ENCODE peak calls at places on chromosomes 5 and 9, in eight cellular contexts. E, J, H, B, M, V, P and Z are unnamed samples.
A peak's percentile ranks its signal among the peaks of the same experiment; 100 is the strongest.

GRCh38 chr5:157285310-157286035 is 19.6 kb downstream of the CYFIP2 start:
- DNase-seq in B (no peak), M (no peak), J (no peak), P (no peak), E (no peak), V (no peak), H (no peak), Z (no peak)

GRCh38 chr5:174323878-174324281 is 278.4 kb downstream of the NSG2 start:
- DNase-seq in B (peak; percentile 45), H (peak; percentile 26), V (peak; percentile 60), E (peak; percentile 18), M (no peak), J (peak; percentile 14), P (no peak), Z (peak; percentile 17)

GRCh38 chr5:109482748-109483147 is 73.0 kb upstream of the PJA2 start:
- DNase-seq in H (no peak), M (no peak), V (no peak), B (no peak), J (no peak), E (no peak), P (no peak), Z (no peak)

GRCh38 chr5:18043344-18043743 is 409.1 kb downstream of the TAF11L14 start:
- DNase-seq in E (no peak), V (no peak), B (no peak), M (no peak), H (no peak), J (no peak), P (no peak), Z (no peak)

GRCh38 chr5:169430676-169431075 is 129.7 kb upstream of the SLIT3 start:
- DNase-seq in E (no peak), P (no peak), B (peak; percentile 29), H (no peak), M (no peak), V (peak; percentile 42), J (no peak), Z (no peak)

GRCh38 chr5:1983401-1983800 is 100.7 kb upstream of the IRX4 start:
- DNase-seq in P (no peak), E (no peak), V (no peak), B (no peak), J (no peak), H (no peak), M (peak; percentile 43), Z (no peak)

GRCh38 chr5:138032028-138032571 is 779 bp downstream of the FAM13B start:
- DNase-seq in E (peak; percentile 5), J (peak; percentile 87), H (no peak), B (peak; percentile 55), P (peak; percentile 58), V (peak; percentile 65), M (peak; percentile 91), Z (no peak)

GRCh38 chr9:135220601-135221575 is 133.4 kb downstream of the OLFM1 start:
- DNase-seq in M (no peak), J (no peak), H (peak; percentile 3), V (no peak), E (no peak), B (no peak), P (no peak), Z (no peak)

GRCh38 chr5:123181394-123181801 is 92.4 kb downstream of the PRDM6 start:
- DNase-seq in B (no peak), E (no peak), P (no peak), V (no peak), H (peak; percentile 67), M (no peak), J (no peak), Z (no peak)

GRCh38 chr9:112132356-112132755 is 42.7 kb downstream of the SUSD1 start:
- DNase-seq in V (no peak), P (no peak), M (no peak), B (no peak), E (no peak), H (no peak), J (no peak), Z (no peak)

GRCh38 chr9:76887003-76887821 is 18.7 kb downstream of the PRUNE2 start:
- DNase-seq in V (no peak), H (no peak), J (peak; percentile 23), P (no peak), B (no peak), M (no peak), E (no peak), Z (peak; percentile 45)

GRCh38 chr5:82349651-82350050 is 71.5 kb upstream of the RPS23 start:
- DNase-seq in H (peak; percentile 67), P (peak; percentile 24), V (no peak), E (no peak), J (no peak), M (no peak), B (no peak), Z (no peak)

GRCh38 chr5:33611882-33612281 is 171.1 kb downstream of the TARS1 start:
- DNase-seq in V (peak; percentile 75), P (no peak), M (no peak), B (peak; percentile 66), J (no peak), H (no peak), E (no peak), Z (peak; percentile 70)
- TF ChIP-seq CTCF in V (no peak), P (no peak), M (no peak), B (no peak), J (no peak), H (no peak), E (no peak), Z (no peak)

GRCh38 chr5:176609724-176610429 is at the start of gene GPRIN1:
- DNase-seq in B (peak; percentile 52), M (no peak), J (peak; percentile 79), H (peak; percentile 75), P (no peak), V (peak; percentile 45), E (no peak), Z (peak; percentile 40)
- TF ChIP-seq CTCF in B (no peak), M (no peak), J (peak; percentile 41), H (peak; percentile 51), P (no peak), V (peak; percentile 26), E (peak; percentile 16), Z (peak; percentile 24)

DNA sequence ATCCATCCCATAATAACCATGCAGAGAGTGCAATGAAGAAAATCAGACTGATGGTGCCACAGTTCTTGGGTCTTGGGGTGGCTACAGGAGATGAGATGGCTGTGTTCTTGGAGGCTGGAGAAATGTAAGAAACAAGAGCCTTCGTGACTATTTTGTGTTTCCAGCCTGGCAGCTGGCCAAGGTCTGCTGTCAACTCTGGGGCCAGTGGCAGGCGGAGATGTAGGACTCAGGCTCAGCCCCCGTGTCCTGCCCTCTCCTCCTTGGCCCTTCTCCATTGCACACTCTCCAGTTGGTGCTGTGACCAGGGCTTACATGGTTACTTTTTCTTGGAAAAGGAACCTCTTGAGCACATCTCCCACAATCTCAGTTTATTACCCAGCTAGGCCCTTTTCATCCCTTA is 235.4 kb downstream of the DMRT2 start:
- DNase-seq in B (no peak), J (no peak), E (no peak), H (no peak), M (no peak), P (no peak), V (no peak), Z (no peak)
- TF ChIP-seq CTCF in B (no peak), J (no peak), E (no peak), H (no peak), M (no peak), P (no peak), V (no peak), Z (no peak)

GRCh38 chr5:175873090-175873454 is 1.7 kb downstream of the CPLX2 start:
- DNase-seq in V (peak; percentile 2), P (no peak), M (no peak), E (no peak), B (no peak), H (peak; percentile 86), J (no peak), Z (no peak)
- TF ChIP-seq CTCF in V (no peak), P (no peak), M (no peak), E (peak; percentile 53), B (peak; percentile 13), H (peak; percentile 88), J (peak; percentile 46), Z (peak; percentile 38)